ENCODE peak calls at places on chromosomes 5 and 9, in five cellular contexts. Z is stimulated activated CD8-positive, alpha-beta memory T cell treated with anti-CD3 and anti-CD28 coated beads, Interleukin-15, amount 100 ng/mL, for 24 hours; L is NCI-H1105; N is stromal cell of bone marrow; A is AG08396. J is an unnamed sample.

GRCh38 chr9:31119882-31120481 is 1264.5 kb upstream of the ACO1 start:
- DNase-seq in L (peak; percentile 30), Z (no peak), N (peak; percentile 31), A (no peak), J (peak; percentile 25)

GRCh38 chr5:1281038-1281882 is 13.6 kb downstream of the TERT start:
- DNase-seq in L (no peak), A (no peak), Z (no peak), N (no peak), J (no peak)

GRCh38 chr9:136327313-136327971 is at the start of gene GPSM1:
- DNase-seq in A (peak; percentile 90), L (no peak), Z (no peak), N (peak; percentile 29), J (no peak)

GRCh38 chr5:148961261-148962199 is 101.3 kb downstream of the SH3TC2 start:
- DNase-seq in Z (no peak), N (no peak), A (no peak), L (no peak), J (no peak)

GRCh38 chr9:37836386-37836785 is 35.8 kb downstream of the DCAF10 start:
- DNase-seq in N (no peak), Z (no peak), L (no peak), A (no peak), J (no peak)

GRCh38 chr5:4129523-4129922 is 533.9 kb downstream of the IRX1 start:
- DNase-seq in L (no peak), Z (no peak), A (no peak), N (no peak), J (no peak)

GRCh38 chr9:34049630-34050384 is 1.1 kb upstream of the UBAP2 start:
- DNase-seq in L (no peak), A (no peak), N (no peak), Z (no peak), J (no peak)

GRCh38 chr5:15023846-15024245 is 152.3 kb upstream of the ANKH start:
- DNase-seq in L (no peak), A (no peak), N (no peak), Z (no peak), J (no peak)

GRCh38 chr9:6984941-6985578 is 227.3 kb downstream of the KDM4C start:
- DNase-seq in L (no peak), A (no peak), Z (no peak), N (no peak), J (no peak)

GRCh38 chr9:119375892-119376291 is 6.7 kb upstream of the BRINP1 start:
- DNase-seq in L (peak; percentile 14), A (no peak), Z (no peak), N (peak; percentile 28), J (peak; percentile 14)

GRCh38 chr5:73482383-73483193 is 15.7 kb upstream of the BTF3 start:
- DNase-seq in N (peak; percentile 52), L (no peak), Z (no peak), A (peak; percentile 21), J (peak; percentile 40)

GRCh38 chr9:115291841-115292240 is 173.9 kb upstream of the TNC start:
- DNase-seq in N (no peak), L (no peak), A (no peak), Z (no peak), J (no peak)

GRCh38 chr5:22063717-22064116 is 789.4 kb downstream of the CDH12 start:
- DNase-seq in A (no peak), Z (no peak), L (no peak), N (no peak), J (no peak)

GRCh38 chr5:164728733-164729132 is 1223.3 kb downstream of the MAT2B start:
- DNase-seq in Z (no peak), N (no peak), L (no peak), A (no peak), J (no peak)

GRCh38 chr5:158777647-158778368 is 321.9 kb downstream of the EBF1 start:
- DNase-seq in N (no peak), L (no peak), Z (no peak), A (no peak), J (no peak)

GRCh38 chr5:15790446-15791005 is 290.5 kb downstream of the FBXL7 start:
- DNase-seq in A (no peak), N (no peak), Z (no peak), L (no peak), J (no peak)

GRCh38 chr5:151758141-151758429 is 346 bp downstream of the ATOX1 start:
- DNase-seq in A (peak; percentile 31), Z (no peak), L (peak; percentile 0), N (no peak), J (no peak)

GRCh38 chr5:155047818-155048217 is 34.3 kb downstream of the KIF4B start:
- DNase-seq in A (no peak), N (no peak), Z (no peak), L (no peak), J (no peak)

GRCh38 chr9:29213374-29214161 is 1640.3 kb upstream of the C9orf72 start:
- DNase-seq in Z (no peak), N (no peak), A (no peak), L (peak; percentile 79), J (peak; percentile 56)

GRCh38 chr9:87898151-87898550 is 15.5 kb downstream of the SPATA31E1 start:
- DNase-seq in L (no peak), Z (no peak), N (peak; percentile 17), A (no peak), J (no peak)

GRCh38 chr5:151718653-151719052 is 31.9 kb upstream of the SPARC start:
- DNase-seq in N (no peak), L (no peak), Z (no peak), A (peak; percentile 64), J (no peak)

GRCh38 chr5:82421119-82421518 is 143.0 kb upstream of the RPS23 start:
- DNase-seq in A (peak; percentile 30), N (no peak), Z (no peak), L (no peak), J (no peak)

GRCh38 chr5:149838881-149839739 is 105.5 kb downstream of the PDE6A start:
- DNase-seq in N (peak; percentile 28), L (no peak), Z (no peak), A (peak; percentile 39), J (no peak)

GRCh38 chr9:123119566-123119965 is 86.1 kb downstream of the GPR21 start:
- DNase-seq in N (no peak), A (no peak), Z (no peak), L (no peak), J (no peak)

GRCh38 chr9:20728493-20729220 is 44.6 kb downstream of the FOCAD start:
- DNase-seq in L (peak; percentile 12), Z (no peak), A (no peak), N (peak; percentile 30), J (no peak)

GRCh38 chr5:10018670-10019069 is 231.0 kb downstream of the ATPSCKMT start:
- DNase-seq in A (peak; percentile 58), N (peak; percentile 58), L (no peak), Z (no peak), J (no peak)

GRCh38 chr5:57989378-57989777 is 470.5 kb downstream of the PLK2 start:
- DNase-seq in N (peak; percentile 4), L (no peak), Z (no peak), A (no peak), J (no peak)

GRCh38 chr9:91816356-91816755 is 133.7 kb downstream of the ROR2 start:
- DNase-seq in Z (no peak), N (no peak), A (no peak), L (no peak), J (no peak)

GRCh38 chr5:35246411-35246810 is 16.1 kb upstream of the PRLR start:
- DNase-seq in L (no peak), A (no peak), Z (no peak), N (no peak), J (no peak)

GRCh38 chr5:38666668-38667498 is 110.4 kb upstream of the LIFR start:
- DNase-seq in A (peak; percentile 34), Z (no peak), N (peak; percentile 31), L (peak; percentile 2), J (peak; percentile 6)

GRCh38 chr9:72599874-72600534 is 78.6 kb downstream of the TMC1 start:
- DNase-seq in N (no peak), Z (no peak), L (no peak), A (no peak), J (no peak)

GRCh38 chr9:109538346-109538745 is 40.2 kb upstream of the PTPN3 start:
- DNase-seq in N (no peak), A (no peak), L (no peak), Z (no peak), J (no peak)

GRCh38 chr5:176793736-176794135 is 16.6 kb upstream of the UNC5A start:
- DNase-seq in L (no peak), N (no peak), Z (no peak), A (no peak), J (no peak)

GRCh38 chr5:34749431-34749872 is 89.5 kb upstream of the TTC23L start:
- DNase-seq in N (no peak), A (no peak), Z (no peak), L (no peak), J (no peak)

GRCh38 chr5:9523090-9523813 is 22.6 kb downstream of the SEMA5A start:
- DNase-seq in Z (no peak), N (no peak), L (no peak), A (no peak), J (no peak)

GRCh38 chr5:119996128-119996527 is 366.8 kb downstream of the FAM170A start:
- DNase-seq in A (no peak), Z (no peak), N (no peak), L (no peak), J (no peak)

GRCh38 chr5:174571662-174572397 is 152.6 kb upstream of the MSX2 start:
- DNase-seq in N (peak; percentile 92), A (peak; percentile 85), Z (no peak), L (no peak), J (no peak)

GRCh38 chr9:38694676-38695075 is 25.3 kb downstream of the FAM240B start:
- DNase-seq in N (no peak), L (no peak), A (no peak), Z (no peak), J (no peak)

GRCh38 chr9:107227696-107228258 is 55.3 kb upstream of the RAD23B start:
- DNase-seq in Z (no peak), A (no peak), N (no peak), L (no peak), J (no peak)

GRCh38 chr9:128724744-128725211 is 851 bp upstream of the ZDHHC12 start:
- DNase-seq in L (no peak), N (peak; percentile 50), A (peak; percentile 81), Z (no peak), J (peak; percentile 30)